ENCODE peak calls at places on chromosomes 4 and X, in four cellular contexts. One of them, this sample, is unnamed.
A peak's percentile ranks its signal among the peaks of the same experiment; 100 is the strongest.

GRCh38 chrX:107102980-107103379 is 15.6 kb downstream of the RBM41 start:
- DNase-seq in G401: no peak
- DNase-seq in CD8-positive, alpha-beta memory T cell: no peak
- DNase-seq in ecto neural progenitor cell: no peak
- DNase-seq in this sample: no peak

GRCh38 chr4:2832981-2833670 is 10.5 kb upstream of the ADD1 start:
- DNase-seq in CD8-positive, alpha-beta memory T cell: no peak
- DNase-seq in G401: no peak
- DNase-seq in ecto neural progenitor cell: no peak
- DNase-seq in this sample: no peak

GRCh38 chr4:88457307-88458090 is 580 bp downstream of the HERC5 start:
- DNase-seq in G401: no peak
- DNase-seq in ecto neural progenitor cell: peak; percentile 75
- DNase-seq in CD8-positive, alpha-beta memory T cell: peak; percentile 35
- DNase-seq in this sample: peak; percentile 39

GRCh38 chr4:57875829-57876392 is 765.7 kb upstream of the IGFBP7 start:
- DNase-seq in G401: no peak
- DNase-seq in CD8-positive, alpha-beta memory T cell: no peak
- DNase-seq in ecto neural progenitor cell: no peak
- DNase-seq in this sample: no peak

GRCh38 chrX:13371191-13371590 is 51.3 kb upstream of the ATXN3L start:
- DNase-seq in ecto neural progenitor cell: no peak
- DNase-seq in G401: no peak
- DNase-seq in CD8-positive, alpha-beta memory T cell: no peak
- DNase-seq in this sample: no peak

GRCh38 chrX:119502727-119503483 is 34.7 kb downstream of the SLC25A5 start:
- DNase-seq in CD8-positive, alpha-beta memory T cell: no peak
- DNase-seq in ecto neural progenitor cell: no peak
- DNase-seq in G401: peak; percentile 41
- DNase-seq in this sample: peak; percentile 15

GRCh38 chr4:25174674-25175073 is 14.4 kb upstream of the SEPSECS start:
- DNase-seq in G401: no peak
- DNase-seq in ecto neural progenitor cell: no peak
- DNase-seq in CD8-positive, alpha-beta memory T cell: no peak
- DNase-seq in this sample: no peak

GRCh38 chrX:51902651-51903050 is 9.2 kb downstream of the MAGED1 start:
- DNase-seq in CD8-positive, alpha-beta memory T cell: no peak
- DNase-seq in ecto neural progenitor cell: no peak
- DNase-seq in G401: no peak
- DNase-seq in this sample: no peak

GRCh38 chr4:26916195-26916594 is 55.6 kb downstream of the STIM2 start:
- DNase-seq in ecto neural progenitor cell: no peak
- DNase-seq in CD8-positive, alpha-beta memory T cell: no peak
- DNase-seq in G401: peak; percentile 67
- DNase-seq in this sample: no peak

GRCh38 chr4:169634975-169635374 is 14.6 kb downstream of the CLCN3 start:
- DNase-seq in CD8-positive, alpha-beta memory T cell: no peak
- DNase-seq in ecto neural progenitor cell: no peak
- DNase-seq in G401: no peak
- DNase-seq in this sample: no peak

GRCh38 chrX:37998586-37999267 is 7.6 kb upstream of the SYTL5 start:
- DNase-seq in CD8-positive, alpha-beta memory T cell: no peak
- DNase-seq in G401: no peak
- DNase-seq in ecto neural progenitor cell: no peak
- DNase-seq in this sample: no peak

GRCh38 chrX:118016422-118016821 is 100.2 kb downstream of the KLHL13 start:
- DNase-seq in ecto neural progenitor cell: no peak
- DNase-seq in G401: no peak
- DNase-seq in CD8-positive, alpha-beta memory T cell: no peak
- DNase-seq in this sample: no peak

GRCh38 chr4:183823394-183823793 is 81.7 kb upstream of the STOX2 start:
- DNase-seq in CD8-positive, alpha-beta memory T cell: no peak
- DNase-seq in G401: no peak
- DNase-seq in ecto neural progenitor cell: no peak
- DNase-seq in this sample: no peak

GRCh38 chr4:156827519-156827918 is 144.1 kb downstream of the PDGFC start:
- DNase-seq in ecto neural progenitor cell: no peak
- DNase-seq in G401: no peak
- DNase-seq in CD8-positive, alpha-beta memory T cell: no peak
- DNase-seq in this sample: no peak

GRCh38 chr4:34094114-34094513 is 2150.2 kb downstream of the ARAP2 start:
- DNase-seq in CD8-positive, alpha-beta memory T cell: no peak
- DNase-seq in ecto neural progenitor cell: no peak
- DNase-seq in G401: no peak
- DNase-seq in this sample: no peak

GRCh38 chrX:97000682-97001393 is 117.1 kb downstream of the RPA4 start:
- DNase-seq in ecto neural progenitor cell: no peak
- DNase-seq in G401: no peak
- DNase-seq in CD8-positive, alpha-beta memory T cell: no peak
- DNase-seq in this sample: no peak

GRCh38 chrX:118974088-118974907 is at the start of gene LONRF3:
- DNase-seq in ecto neural progenitor cell: peak; percentile 49
- DNase-seq in CD8-positive, alpha-beta memory T cell: peak; percentile 41
- DNase-seq in G401: peak; percentile 83
- DNase-seq in this sample: peak; percentile 32

GRCh38 chrX:99603076-99603814 is 806.8 kb downstream of the PCDH19 start:
- DNase-seq in CD8-positive, alpha-beta memory T cell: no peak
- DNase-seq in G401: no peak
- DNase-seq in ecto neural progenitor cell: no peak
- DNase-seq in this sample: no peak

GRCh38 chrX:153818571-153819397 is 11.6 kb downstream of the PDZD4 start:
- DNase-seq in CD8-positive, alpha-beta memory T cell: peak; percentile 60
- DNase-seq in ecto neural progenitor cell: peak; percentile 80
- DNase-seq in G401: no peak
- DNase-seq in this sample: peak; percentile 35

GRCh38 chrX:16022580-16023170 is 100.7 kb upstream of the GRPR start:
- DNase-seq in ecto neural progenitor cell: no peak
- DNase-seq in CD8-positive, alpha-beta memory T cell: no peak
- DNase-seq in G401: no peak
- DNase-seq in this sample: no peak